ENCODE peak calls at places on chromosomes 12 and 14, in four cellular contexts. One of them, this sample, is unnamed.

GRCh38 chr12:121532503-121533390 is 48.1 kb downstream of the KDM2B start:
- DNase-seq in psoas muscle: no peak
- DNase-seq in fibroblast of lung: peak
- DNase-seq in IMR-90: peak
- DNase-seq in this sample: no peak

GRCh38 chr14:67567654-67568053 is 32.4 kb downstream of the PIGH start:
- DNase-seq in psoas muscle: no peak
- DNase-seq in fibroblast of lung: no peak
- DNase-seq in IMR-90: no peak
- DNase-seq in this sample: no peak

GRCh38 chr14:77761205-77761931 is 412 bp upstream of the SNW1 start:
- DNase-seq in psoas muscle: peak
- DNase-seq in fibroblast of lung: peak
- DNase-seq in IMR-90: peak
- DNase-seq in this sample: peak

GRCh38 chr14:72604133-72604532 is 289.8 kb downstream of the DPF3 start:
- DNase-seq in psoas muscle: no peak
- DNase-seq in fibroblast of lung: no peak
- DNase-seq in IMR-90: no peak
- DNase-seq in this sample: no peak

GRCh38 chr14:92704036-92704804 is 44.2 kb downstream of the LGMN start:
- DNase-seq in psoas muscle: peak
- DNase-seq in fibroblast of lung: no peak
- DNase-seq in IMR-90: no peak
- DNase-seq in this sample: peak

GRCh38 chr12:51730745-51731144 is 117.8 kb downstream of the FIGNL2 start:
- DNase-seq in psoas muscle: no peak
- DNase-seq in fibroblast of lung: no peak
- DNase-seq in IMR-90: no peak
- DNase-seq in this sample: no peak

GRCh38 chr14:101116486-101117130 is 213.1 kb upstream of the RTL1 start:
- DNase-seq in psoas muscle: no peak
- DNase-seq in fibroblast of lung: no peak
- DNase-seq in IMR-90: no peak
- DNase-seq in this sample: peak

GRCh38 chr14:68941820-68942219 is 37.3 kb downstream of the ACTN1 start:
- DNase-seq in psoas muscle: no peak
- DNase-seq in fibroblast of lung: peak
- DNase-seq in IMR-90: peak
- DNase-seq in this sample: peak

GRCh38 chr14:101221549-101222160 is 318.1 kb upstream of the RTL1 start:
- DNase-seq in psoas muscle: peak
- DNase-seq in fibroblast of lung: no peak
- DNase-seq in IMR-90: no peak
- DNase-seq in this sample: peak

GRCh38 chr12:110790301-110790700 is 47.6 kb upstream of the PPP1CC start:
- DNase-seq in psoas muscle: no peak
- DNase-seq in fibroblast of lung: peak
- DNase-seq in IMR-90: no peak
- DNase-seq in this sample: no peak

GRCh38 chr12:58801986-58802385 is 118.3 kb downstream of the LRIG3 start:
- DNase-seq in psoas muscle: no peak
- DNase-seq in fibroblast of lung: peak
- DNase-seq in IMR-90: no peak
- DNase-seq in this sample: no peak

GRCh38 chr12:131438874-131439273 is 272.0 kb upstream of the SFSWAP start:
- DNase-seq in psoas muscle: no peak
- DNase-seq in fibroblast of lung: no peak
- DNase-seq in IMR-90: no peak
- DNase-seq in this sample: no peak

GRCh38 chr12:20345866-20346265 is 22.5 kb upstream of the PDE3A start:
- DNase-seq in psoas muscle: no peak
- DNase-seq in fibroblast of lung: no peak
- DNase-seq in IMR-90: no peak
- DNase-seq in this sample: no peak

GRCh38 chr14:76765461-76765931 is 4.2 kb downstream of the VASH1 start:
- DNase-seq in psoas muscle: no peak
- DNase-seq in fibroblast of lung: no peak
- DNase-seq in IMR-90: no peak
- DNase-seq in this sample: no peak

GRCh38 chr12:2013527-2014223 is 9.4 kb upstream of the DCP1B start:
- DNase-seq in psoas muscle: no peak
- DNase-seq in fibroblast of lung: no peak
- DNase-seq in IMR-90: peak
- DNase-seq in this sample: no peak

GRCh38 chr14:26685401-26685800 is 87.6 kb upstream of the NOVA1 start:
- DNase-seq in psoas muscle: no peak
- DNase-seq in fibroblast of lung: no peak
- DNase-seq in IMR-90: no peak
- DNase-seq in this sample: no peak

GRCh38 chr14:52553002-52553670 is 500 bp downstream of the GPR137C start:
- DNase-seq in psoas muscle: peak
- DNase-seq in fibroblast of lung: peak
- DNase-seq in IMR-90: no peak
- DNase-seq in this sample: peak

GRCh38 chr12:5616854-5617253 is 184.9 kb downstream of the NTF3 start:
- DNase-seq in psoas muscle: no peak
- DNase-seq in fibroblast of lung: no peak
- DNase-seq in IMR-90: no peak
- DNase-seq in this sample: no peak

GRCh38 chr14:40199101-40199500 is 766.9 kb upstream of the FBXO33 start:
- DNase-seq in psoas muscle: no peak
- DNase-seq in fibroblast of lung: no peak
- DNase-seq in IMR-90: no peak
- DNase-seq in this sample: no peak

GRCh38 chr14:61891810-61892209 is 129.6 kb downstream of the SNAPC1 start:
- DNase-seq in psoas muscle: no peak
- DNase-seq in fibroblast of lung: no peak
- DNase-seq in IMR-90: no peak
- DNase-seq in this sample: no peak

GRCh38 chr12:29428630-29429029 is 47.7 kb upstream of the ERGIC2 start:
- DNase-seq in psoas muscle: no peak
- DNase-seq in fibroblast of lung: peak
- DNase-seq in IMR-90: peak
- DNase-seq in this sample: no peak

GRCh38 chr12:96497800-96498199 is 8.4 kb downstream of the CFAP54 start:
- DNase-seq in psoas muscle: no peak
- DNase-seq in fibroblast of lung: peak
- DNase-seq in IMR-90: peak
- DNase-seq in this sample: no peak
- TF ChIP-seq CTCF in psoas muscle: no peak
- TF ChIP-seq CTCF in fibroblast of lung: no peak
- TF ChIP-seq CTCF in IMR-90: no peak
- TF ChIP-seq CTCF in this sample: no peak

GRCh38 chr12:62371661-62372060 is 95.0 kb upstream of the MON2 start:
- DNase-seq in psoas muscle: no peak
- DNase-seq in fibroblast of lung: peak
- DNase-seq in IMR-90: no peak
- DNase-seq in this sample: no peak
- H3K4me3 ChIP-seq in psoas muscle: no peak
- H3K4me3 ChIP-seq in fibroblast of lung: no peak
- H3K4me3 ChIP-seq in IMR-90: no peak
- H3K4me3 ChIP-seq in this sample: no peak

GRCh38 chr12:120368789-120369475 is at the start of gene MSI1:
- DNase-seq in psoas muscle: no peak
- DNase-seq in fibroblast of lung: no peak
- DNase-seq in IMR-90: no peak
- DNase-seq in this sample: no peak

GRCh38 chr12:120367924-120368788 is 808 bp downstream of the MSI1 start:
- DNase-seq in psoas muscle: no peak
- DNase-seq in fibroblast of lung: peak
- DNase-seq in IMR-90: no peak
- DNase-seq in this sample: no peak

GRCh38 chr12:120366341-120366705 is 2.6 kb downstream of the MSI1 start:
- DNase-seq in psoas muscle: no peak
- DNase-seq in fibroblast of lung: no peak
- DNase-seq in IMR-90: no peak
- DNase-seq in this sample: no peak

GRCh38 chr12:120366884-120367251 is 2.1 kb downstream of the MSI1 start:
- DNase-seq in psoas muscle: no peak
- DNase-seq in fibroblast of lung: no peak
- DNase-seq in IMR-90: no peak
- DNase-seq in this sample: no peak

DNA sequence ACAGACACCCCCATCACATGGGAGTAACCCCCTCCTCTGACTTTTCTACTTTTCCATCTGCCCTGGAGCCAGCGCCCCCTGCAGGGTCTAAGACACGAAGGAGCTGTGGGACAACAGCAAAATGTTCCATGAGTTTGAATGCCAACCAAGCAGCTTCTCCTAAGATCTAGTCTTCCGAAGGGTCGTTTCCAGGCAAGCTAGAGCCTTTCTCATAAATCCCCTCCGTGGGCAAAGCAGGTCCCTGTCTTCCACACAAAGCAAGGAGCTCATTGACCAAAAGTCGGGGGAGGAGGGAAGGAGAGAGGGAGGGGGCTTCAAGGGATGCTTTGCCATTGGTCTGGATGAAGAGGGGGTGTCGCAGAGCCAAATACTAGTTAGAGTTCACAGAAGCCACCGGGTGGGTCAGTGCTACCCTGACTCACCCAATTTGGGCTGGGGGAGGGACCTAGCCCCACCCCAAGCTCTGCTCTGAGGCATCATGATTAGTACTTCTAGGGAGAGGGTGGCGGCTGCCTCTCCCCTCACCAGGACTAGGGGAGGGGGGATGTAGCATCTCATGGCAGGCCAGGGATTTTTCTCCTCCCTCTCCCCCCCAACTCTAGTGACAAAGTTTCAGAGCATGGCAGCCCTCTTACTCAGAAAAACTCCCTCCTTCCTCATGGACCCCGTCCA is 1.6 kb downstream of the MSI1 start:
- DNase-seq in psoas muscle: no peak
- DNase-seq in fibroblast of lung: peak
- DNase-seq in IMR-90: no peak
- DNase-seq in this sample: no peak
- H3K27ac ChIP-seq in psoas muscle: no peak
- H3K27ac ChIP-seq in fibroblast of lung: no peak
- H3K27ac ChIP-seq in IMR-90: no peak
- H3K27ac ChIP-seq in this sample: no peak

GRCh38 chr12:39296496-39296895 is 146.4 kb downstream of the KIF21A start:
- DNase-seq in psoas muscle: no peak
- DNase-seq in fibroblast of lung: no peak
- DNase-seq in IMR-90: no peak
- DNase-seq in this sample: no peak
- TF ChIP-seq CTCF in psoas muscle: no peak
- TF ChIP-seq CTCF in fibroblast of lung: no peak
- TF ChIP-seq CTCF in IMR-90: no peak
- TF ChIP-seq CTCF in this sample: no peak

GRCh38 chr14:94129758-94130414 is 482 bp upstream of the IFI27L2 start:
- DNase-seq in psoas muscle: no peak
- DNase-seq in fibroblast of lung: peak
- DNase-seq in IMR-90: peak
- DNase-seq in this sample: no peak
- H3K4me3 ChIP-seq in psoas muscle: peak
- H3K4me3 ChIP-seq in fibroblast of lung: peak
- H3K4me3 ChIP-seq in IMR-90: peak
- H3K4me3 ChIP-seq in this sample: peak

DNA sequence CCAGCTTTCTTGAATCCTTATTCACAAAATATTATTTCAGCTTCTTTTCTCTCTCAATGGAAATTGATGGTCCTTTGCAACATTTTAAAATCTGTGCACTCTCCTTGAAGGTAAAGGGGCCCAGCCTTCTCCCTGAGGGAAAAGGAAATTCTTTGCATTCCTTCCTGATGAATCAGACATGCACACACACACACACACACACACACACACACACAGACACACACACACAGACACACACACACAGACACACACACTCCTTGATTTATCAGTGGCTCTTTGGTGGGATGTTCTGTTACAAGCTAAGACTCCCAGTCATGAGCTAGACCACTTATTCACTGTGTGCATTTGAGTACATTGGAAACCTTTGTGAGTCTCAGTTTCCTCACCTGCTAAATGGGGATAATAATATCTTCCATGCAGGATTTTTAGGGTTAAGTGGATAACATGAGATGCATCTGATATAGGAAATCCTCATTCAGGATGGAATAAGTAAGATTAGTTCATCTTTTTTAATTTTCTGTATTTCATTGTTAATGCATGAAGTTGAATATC is 45.1 kb upstream of the HMGA2 start:
- DNase-seq in psoas muscle: no peak
- DNase-seq in fibroblast of lung: peak
- DNase-seq in IMR-90: peak
- DNase-seq in this sample: no peak
- H3K27ac ChIP-seq in psoas muscle: no peak
- H3K27ac ChIP-seq in fibroblast of lung: no peak
- H3K27ac ChIP-seq in IMR-90: no peak
- H3K27ac ChIP-seq in this sample: no peak

GRCh38 chr12:90958995-90959394 is 4.0 kb upstream of the CCER1 start:
- DNase-seq in psoas muscle: no peak
- DNase-seq in fibroblast of lung: no peak
- DNase-seq in IMR-90: peak
- DNase-seq in this sample: no peak
- TF ChIP-seq CTCF in psoas muscle: no peak
- TF ChIP-seq CTCF in fibroblast of lung: peak
- TF ChIP-seq CTCF in IMR-90: peak
- TF ChIP-seq CTCF in this sample: no peak